ENCODE peak calls at places on chromosomes 1 and 21, in eight cellular contexts. L, D, U, M, P, G, Z and T are unnamed samples. For H3K36me3, the result is how much of the 10 kb centered on the place peaks cover.

GRCh38 chr1:100862591-100862990 is 32.1 kb downstream of the EXTL2 start:
- DNase-seq in L (no peak), M (no peak), G (no peak), D (no peak), U (no peak), P (peak), Z (peak), T (no peak)

GRCh38 chr1:8473892-8474300 is 156.0 kb downstream of the SLC45A1 start:
- DNase-seq in M (no peak), P (no peak), D (no peak), Z (no peak), U (no peak), G (no peak), L (no peak), T (no peak)

GRCh38 chr1:35016406-35016805 is 15.3 kb downstream of the ZMYM6 start:
- DNase-seq in U (no peak), P (no peak), M (no peak), L (no peak), Z (no peak), D (no peak), G (no peak), T (no peak)

GRCh38 chr1:222994506-222995229 is 148.4 kb downstream of the TLR5 start:
- DNase-seq in P (no peak), L (no peak), D (no peak), Z (peak), U (no peak), M (no peak), G (no peak), T (no peak)

GRCh38 chr1:207097871-207098324 is 6.1 kb upstream of the C4BPA start:
- DNase-seq in M (no peak), L (no peak), G (no peak), U (no peak), D (no peak), P (no peak), Z (no peak), T (no peak)

GRCh38 chr1:37240897-37241296 is 206.6 kb upstream of the GRIK3 start:
- DNase-seq in L (peak), G (no peak), U (no peak), P (no peak), M (no peak), Z (no peak), D (no peak), T (no peak)

GRCh38 chr1:65310078-65310587 is 790 bp downstream of the DNAJC6 start:
- DNase-seq in D (no peak), L (peak), U (no peak), M (peak), P (peak), G (no peak), Z (no peak), T (no peak)

GRCh38 chr1:59128239-59128736 is 168.6 kb upstream of the FGGY start:
- DNase-seq in G (no peak), Z (peak), P (peak), D (no peak), L (no peak), U (no peak), M (no peak), T (no peak)

GRCh38 chr21:43274946-43275310 is 106.1 kb downstream of the CRYAA start:
- DNase-seq in G (no peak), M (no peak), U (no peak), Z (no peak), P (no peak), D (peak), L (peak), T (peak)

GRCh38 chr1:87167855-87168630 is 160.6 kb upstream of the LMO4 start:
- DNase-seq in G (no peak), D (no peak), U (no peak), M (no peak), Z (no peak), P (no peak), L (no peak), T (no peak)

GRCh38 chr1:116375165-116375883 is 2.3 kb downstream of the ATP1A1 start:
- DNase-seq in G (peak), Z (peak), P (no peak), U (no peak), L (no peak), M (no peak), D (no peak), T (no peak)

GRCh38 chr1:1599030-1599916 is 662 bp downstream of the FNDC10 start:
- DNase-seq in Z (peak), L (peak), G (no peak), D (no peak), U (no peak), M (no peak), P (no peak), T (no peak)

GRCh38 chr1:24108334-24109165 is 3.4 kb downstream of the MYOM3 start:
- DNase-seq in L (peak), Z (peak), G (peak), M (no peak), D (peak), U (peak), P (peak), T (no peak)

GRCh38 chr1:46645815-46646214 is 22.3 kb downstream of the ATPAF1 start:
- DNase-seq in D (no peak), Z (no peak), P (no peak), L (no peak), G (no peak), U (no peak), M (no peak), T (no peak)
- H3K36me3 ChIP-seq in D (under half), Z (under half), P (under half), L (under half), G (under half), U (under half), M (under half), T (under half)

GRCh38 chr1:151290709-151291303 is 8.7 kb downstream of the ZNF687 start:
- DNase-seq in D (no peak), M (no peak), U (no peak), Z (no peak), P (no peak), G (no peak), L (peak), T (no peak)
- H3K36me3 ChIP-seq in D (half or more), M (under half), U (under half), Z (half or more), P (half or more), G (under half), L (under half), T (under half)

DNA sequence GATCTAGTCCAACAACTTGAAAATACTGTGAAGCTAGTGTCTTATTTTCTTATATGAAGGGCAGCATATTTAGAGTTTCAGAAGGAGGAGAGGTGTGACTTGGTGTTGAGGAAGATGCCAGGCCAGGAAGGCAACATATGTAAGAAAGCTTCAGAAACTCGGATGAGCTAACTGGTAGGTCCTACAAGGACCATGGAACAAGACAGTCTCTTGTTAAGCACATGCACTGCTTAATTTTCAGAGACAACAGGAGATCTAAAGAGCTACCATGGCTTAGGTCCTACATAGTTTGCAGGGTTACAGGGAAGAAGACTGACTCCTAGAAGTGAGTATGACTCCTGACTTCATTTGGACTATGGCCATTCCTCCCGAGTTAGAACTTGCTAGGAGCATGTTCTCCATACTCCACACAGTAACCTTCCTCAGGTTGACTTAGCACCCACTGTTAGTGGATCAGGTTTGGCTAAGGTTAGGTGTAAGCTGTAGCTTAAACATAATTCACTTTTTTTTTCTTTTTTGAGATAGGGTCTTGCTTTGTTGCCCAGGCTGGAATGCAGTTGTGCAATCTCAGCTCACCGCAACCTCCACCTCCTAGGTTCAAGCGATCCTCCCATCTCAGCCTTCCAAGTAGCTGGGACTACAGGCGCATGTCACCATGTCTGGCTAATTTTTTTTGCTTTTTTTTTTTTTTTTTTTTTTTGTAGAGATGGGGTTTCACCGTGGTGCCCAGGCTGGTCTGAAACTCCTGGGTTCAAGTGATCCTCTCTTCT is 31.0 kb downstream of the ANGEL2 start:
- DNase-seq in D (no peak), U (no peak), M (no peak), Z (no peak), L (no peak), G (no peak), P (no peak), T (no peak)
- H3K36me3 ChIP-seq in D (under half), U (under half), M (under half), Z (under half), L (under half), G (under half), P (under half), T (under half)

GRCh38 chr1:169859001-169859400 is 34.7 kb downstream of the SCYL3 start:
- DNase-seq in U (no peak), Z (no peak), P (no peak), L (no peak), G (no peak), D (no peak), M (no peak), T (no peak)
- H3K36me3 ChIP-seq in U (under half), Z (half or more), P (under half), L (under half), G (under half), D (half or more), M (under half), T (under half)

DNA sequence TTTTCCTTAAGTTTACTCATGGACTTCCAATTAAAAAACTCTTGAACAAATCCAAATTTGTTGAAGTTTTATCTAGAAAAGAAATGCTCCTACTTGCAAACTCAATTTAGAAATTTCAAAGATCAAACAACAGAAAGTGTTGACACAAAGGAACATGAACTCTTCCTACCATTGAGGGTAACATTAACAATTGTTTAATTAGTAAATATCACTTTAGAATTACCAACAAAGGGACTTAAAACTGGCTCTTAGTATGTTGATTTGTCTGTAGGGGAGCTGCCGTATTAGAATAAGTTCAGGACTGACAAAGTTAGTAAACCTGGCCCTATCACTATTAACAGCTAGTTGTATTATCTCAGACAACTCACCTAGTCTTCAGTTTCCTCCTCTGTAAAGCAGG is 57.9 kb downstream of the CCDC18 start:
- DNase-seq in M (no peak), Z (no peak), P (no peak), L (no peak), G (no peak), D (no peak), U (no peak), T (no peak)
- H3K36me3 ChIP-seq in M (under half), Z (under half), P (under half), L (under half), G (under half), D (under half), U (under half), T (under half)